ENCODE peak calls at places on chromosomes 12 and 14, in five cellular contexts. B, W, X, R and K are unnamed samples.

GRCh38 chr12:76804435-76804976 is 40.6 kb downstream of the ZDHHC17 start:
- DNase-seq in B (no peak), W (no peak), X (no peak), R (no peak), K (no peak)

GRCh38 chr12:4472045-4472444 is 26.4 kb upstream of the FGF6 start:
- DNase-seq in B (no peak), W (no peak), X (no peak), R (no peak), K (no peak)

GRCh38 chr12:122659579-122659978 is 43.6 kb downstream of the HCAR2 start:
- DNase-seq in B (no peak), W (no peak), X (no peak), R (no peak), K (peak; percentile 31)

GRCh38 chr12:99810718-99811593 is 163.4 kb downstream of the GARIN6 start:
- DNase-seq in B (no peak), W (no peak), X (peak; percentile 4), R (no peak), K (no peak)

GRCh38 chr12:47939009-47939601 is 24.3 kb upstream of the TMEM106C start:
- DNase-seq in B (no peak), W (no peak), X (no peak), R (no peak), K (no peak)

GRCh38 chr12:77232045-77232444 is 166.7 kb upstream of the E2F7 start:
- DNase-seq in B (no peak), W (no peak), X (peak; percentile 9), R (no peak), K (no peak)

GRCh38 chr14:56812364-56813103 is 2.3 kb upstream of the OTX2 start:
- DNase-seq in B (no peak), W (no peak), X (no peak), R (no peak), K (no peak)

GRCh38 chr12:122917508-122918227 is 21.7 kb upstream of the VPS37B start:
- DNase-seq in B (peak; percentile 92), W (no peak), X (peak; percentile 68), R (peak; percentile 63), K (peak; percentile 58)

GRCh38 chr12:66813137-66813867 is 134.4 kb upstream of the GRIP1 start:
- DNase-seq in B (no peak), W (no peak), X (peak; percentile 69), R (no peak), K (no peak)

GRCh38 chr14:54138354-54139038 is 181.9 kb upstream of the BMP4 start:
- DNase-seq in B (no peak), W (no peak), X (no peak), R (no peak), K (no peak)

GRCh38 chr14:87643005-87643404 is 350.0 kb downstream of the GALC start:
- DNase-seq in B (peak; percentile 71), W (no peak), X (peak; percentile 5), R (no peak), K (no peak)

GRCh38 chr12:122130150-122130549 is 43.9 kb downstream of the IL31 start:
- DNase-seq in B (no peak), W (no peak), X (peak; percentile 55), R (no peak), K (no peak)

GRCh38 chr12:118359541-118359915 is 13.2 kb downstream of the TAOK3 start:
- DNase-seq in B (no peak), W (peak; percentile 35), X (no peak), R (no peak), K (no peak)

GRCh38 chr12:109949089-109949488 is 47.1 kb downstream of the GIT2 start:
- DNase-seq in B (peak; percentile 67), W (no peak), X (no peak), R (no peak), K (peak; percentile 72)

GRCh38 chr14:57610631-57611030 is 117.0 kb upstream of the CCDC198 start:
- DNase-seq in B (no peak), W (no peak), X (no peak), R (no peak), K (no peak)

GRCh38 chr12:105504286-105504685 is 173.8 kb downstream of the C12orf75 start:
- DNase-seq in B (no peak), W (no peak), X (no peak), R (no peak), K (no peak)

GRCh38 chr14:90518941-90519256 is 122.1 kb downstream of the CALM1 start:
- DNase-seq in B (no peak), W (peak; percentile 30), X (no peak), R (no peak), K (no peak)

GRCh38 chr12:86186449-86186848 is 69.7 kb downstream of the MGAT4C start:
- DNase-seq in B (no peak), W (no peak), X (peak; percentile 2), R (no peak), K (no peak)

GRCh38 chr12:93080994-93081809 is 152.1 kb upstream of the EEA1 start:
- DNase-seq in B (no peak), W (no peak), X (peak; percentile 14), R (no peak), K (peak; percentile 74)

GRCh38 chr12:15581006-15581405 is 208.2 kb downstream of the EPS8 start:
- DNase-seq in B (no peak), W (no peak), X (no peak), R (no peak), K (peak; percentile 57)

GRCh38 chr12:4177257-4177656 is 96.3 kb upstream of the CCND2 start:
- DNase-seq in B (no peak), W (no peak), X (no peak), R (no peak), K (no peak)

GRCh38 chr12:56029666-56030293 is 8.9 kb downstream of the IKZF4 start:
- DNase-seq in B (peak; percentile 68), W (peak; percentile 35), X (no peak), R (peak; percentile 60), K (peak; percentile 60)

DNA sequence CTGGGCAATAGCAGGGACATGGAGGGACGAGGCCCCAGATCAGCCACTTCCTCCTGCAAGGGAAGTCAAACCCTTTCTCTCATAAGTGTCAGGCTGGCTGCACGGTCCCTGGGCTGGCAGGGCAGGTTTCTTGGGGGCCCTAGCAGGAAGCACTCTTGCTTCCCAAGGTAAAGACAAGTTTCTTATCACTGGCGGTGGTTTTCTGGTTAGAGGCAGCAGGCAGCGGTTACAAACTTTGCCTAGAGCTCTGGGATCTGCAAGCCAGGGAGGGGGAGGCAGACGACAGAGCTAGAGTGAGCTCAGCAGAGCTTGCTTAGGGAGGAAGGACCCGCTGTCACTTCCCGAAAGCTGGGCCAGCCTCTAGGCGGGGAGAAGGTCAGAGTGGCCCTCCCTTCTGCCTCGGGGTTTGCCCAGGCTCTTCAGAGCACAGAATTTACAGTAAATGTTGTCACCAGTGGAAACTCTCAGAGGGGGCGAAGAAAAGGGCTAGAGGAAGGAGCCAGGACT is 20.4 kb downstream of the BATF start:
- DNase-seq in B (peak; percentile 90), W (peak; percentile 85), X (no peak), R (peak; percentile 91), K (peak; percentile 25)
- H3K4me3 ChIP-seq in B (no peak overlapping the region), W (peak overlapping the region; percentile 48), X (no peak overlapping the region), R (no peak overlapping the region), K (no peak overlapping the region)

DNA sequence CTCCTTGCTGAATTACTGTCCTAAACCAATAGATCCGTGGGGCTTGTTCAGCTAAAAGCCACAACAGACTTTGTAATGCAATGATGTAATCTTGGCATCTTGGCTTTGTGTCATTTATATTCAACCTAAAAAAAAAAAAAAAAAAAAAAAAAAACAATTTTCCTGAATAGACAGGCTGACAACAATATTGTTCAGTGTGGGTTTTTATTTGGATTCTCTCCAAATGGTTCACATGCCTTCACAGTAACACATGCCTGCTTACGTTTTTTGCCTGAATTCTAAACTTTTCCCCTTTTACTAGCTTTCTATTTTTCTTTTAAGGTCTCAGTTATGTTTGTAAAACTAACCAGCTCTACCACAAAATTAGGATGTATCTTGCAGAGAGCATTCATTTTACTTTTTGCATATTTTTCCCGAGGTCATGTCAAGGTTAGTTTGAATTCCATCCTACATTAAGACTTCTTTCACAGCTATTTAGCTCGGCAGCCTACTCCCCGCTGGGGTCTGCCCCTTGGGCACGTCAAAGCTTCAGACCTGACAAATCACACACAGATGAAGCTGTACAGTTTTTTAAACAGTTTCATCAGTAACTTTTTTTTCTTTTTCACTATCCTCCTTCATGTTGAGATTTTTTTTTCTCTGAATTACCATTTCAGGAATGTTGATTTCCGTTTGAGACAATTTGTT is 213.7 kb upstream of the NPAS3 start:
- DNase-seq in B (no peak), W (no peak), X (peak; percentile 40), R (no peak), K (no peak)
- H3K27ac ChIP-seq in B (no peak overlapping the region), W (no peak overlapping the region), X (no peak overlapping the region), R (no peak overlapping the region), K (no peak overlapping the region)

DNA sequence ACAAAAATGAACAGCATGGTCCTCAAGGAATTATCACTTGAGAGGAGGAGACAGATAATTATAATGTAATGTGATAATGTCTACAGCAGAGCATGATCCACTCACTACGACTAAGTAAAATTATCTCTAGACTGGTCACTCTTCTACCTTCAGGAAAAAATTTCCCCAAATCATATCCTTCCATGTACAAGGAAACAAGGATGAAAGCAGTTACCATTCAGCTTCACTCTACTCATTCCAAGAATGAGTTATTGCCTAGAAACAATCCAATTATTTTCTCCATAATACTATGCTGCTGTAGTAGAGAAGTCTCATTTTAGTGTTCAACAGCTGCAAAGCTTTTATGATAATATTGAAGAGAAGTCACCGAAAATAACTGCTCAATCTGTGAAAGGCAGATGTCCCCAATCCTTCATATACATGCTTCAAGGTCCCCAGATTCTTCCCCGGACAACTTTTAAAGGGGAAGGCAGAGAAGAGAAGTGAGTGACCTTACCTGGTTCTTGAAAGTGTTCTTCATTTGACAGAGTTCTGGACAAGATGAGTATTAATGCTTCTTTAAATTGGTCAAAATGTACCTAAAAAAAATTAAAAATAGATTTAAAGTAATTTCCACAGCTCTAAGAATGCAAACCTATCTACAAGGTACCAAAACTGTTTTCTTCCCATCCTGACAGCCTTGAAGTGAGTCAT is 24.6 kb downstream of the NIN start:
- DNase-seq in B (no peak), W (no peak), X (no peak), R (no peak), K (no peak)
- H3K4me1 ChIP-seq in B (no peaks in the 10 kb centered on the region), W (peaks cover 5% of the 10 kb centered on the region), X (peaks cover 7% of the 10 kb centered on the region), R (no peaks in the 10 kb centered on the region), K (no peaks in the 10 kb centered on the region)

GRCh38 chr12:52036587-52037171 is 14.6 kb upstream of the NR4A1 start:
- DNase-seq in B (peak; percentile 95), W (peak; percentile 91), X (peak; percentile 83), R (peak; percentile 92), K (peak; percentile 92)
- H3K4me3 ChIP-seq in B (peak overlapping the region; percentile 72), W (peak overlapping the region; percentile 63), X (peak overlapping the region; percentile 41), R (peak overlapping the region; percentile 87), K (peak overlapping the region; percentile 34)

GRCh38 chr12:1439201-1439600 is 155.2 kb downstream of the FBXL14 start:
- DNase-seq in B (no peak), W (no peak), X (no peak), R (no peak), K (no peak)

GRCh38 chr12:1445807-1446206 is 148.6 kb downstream of the FBXL14 start:
- DNase-seq in B (no peak), W (no peak), X (no peak), R (no peak), K (no peak)

GRCh38 chr12:1444142-1444516 is 150.3 kb downstream of the FBXL14 start:
- DNase-seq in B (no peak), W (no peak), X (no peak), R (no peak), K (no peak)

GRCh38 chr12:1439687-1440086 is 154.7 kb downstream of the FBXL14 start:
- DNase-seq in B (no peak), W (no peak), X (no peak), R (no peak), K (peak; percentile 65)

GRCh38 chr12:1443421-1444141 is 150.8 kb downstream of the FBXL14 start:
- DNase-seq in B (no peak), W (no peak), X (peak; percentile 78), R (no peak), K (peak; percentile 32)
- H3K27ac ChIP-seq in B (peak overlapping the region; percentile 35), W (no peak overlapping the region), X (peak overlapping the region; percentile 55), R (no peak overlapping the region), K (peak overlapping the region; percentile 91)